ENCODE peak calls at places on chromosomes 4 and X, in six cellular contexts. L is coronary artery, Y is MM.1S, A is NB4, D is AG09319, V is GM06990. K is an unnamed sample.

GRCh38 chrX:105837227-105837626 is 14.9 kb downstream of the NRK start:
- DNase-seq in Y (no peak), V (no peak), D (no peak), A (no peak), L (peak), K (peak)

GRCh38 chr4:177408023-177408422 is 34.2 kb downstream of the AGA start:
- DNase-seq in Y (no peak), A (no peak), V (no peak), D (no peak), L (no peak), K (no peak)

GRCh38 chr4:126202226-126202625 is 887.5 kb downstream of the FAT4 start:
- DNase-seq in A (peak), V (no peak), D (no peak), Y (no peak), L (no peak), K (no peak)

GRCh38 chrX:118566359-118566758 is 70.7 kb downstream of the DOCK11 start:
- DNase-seq in L (no peak), A (no peak), D (peak), V (no peak), Y (no peak), K (no peak)

GRCh38 chrX:68332156-68332823 is 101.0 kb downstream of the OPHN1 start:
- DNase-seq in A (no peak), V (no peak), D (no peak), Y (no peak), L (no peak), K (no peak)

GRCh38 chrX:51747671-51748070 is 4.4 kb downstream of the GSPT2 start:
- DNase-seq in A (no peak), Y (no peak), V (no peak), D (peak), L (no peak), K (no peak)

GRCh38 chr4:139050436-139050835 is 34.9 kb downstream of the NOCT start:
- DNase-seq in V (no peak), D (no peak), A (no peak), L (no peak), Y (no peak), K (no peak)

GRCh38 chr4:7160951-7161440 is 31.3 kb upstream of the SORCS2 start:
- DNase-seq in Y (no peak), L (peak), D (no peak), A (no peak), V (no peak), K (no peak)

GRCh38 chrX:109624641-109625311 is at the start of gene KCNE5:
- DNase-seq in A (no peak), Y (no peak), V (no peak), L (no peak), D (no peak), K (no peak)

GRCh38 chr4:174707277-174707676 is 121.8 kb downstream of the GLRA3 start:
- DNase-seq in Y (no peak), V (no peak), A (no peak), D (no peak), L (no peak), K (no peak)

GRCh38 chr4:173748353-173748752 is 218.3 kb upstream of the HAND2 start:
- DNase-seq in A (no peak), Y (peak), D (no peak), L (no peak), V (no peak), K (no peak)

GRCh38 chr4:85132117-85132516 is 165.6 kb upstream of the WDFY3 start:
- DNase-seq in A (no peak), D (no peak), L (no peak), V (no peak), Y (no peak), K (no peak)
- TF ChIP-seq CTCF in A (no peak), D (no peak), L (no peak), V (no peak), Y (no peak), K (no peak)

DNA sequence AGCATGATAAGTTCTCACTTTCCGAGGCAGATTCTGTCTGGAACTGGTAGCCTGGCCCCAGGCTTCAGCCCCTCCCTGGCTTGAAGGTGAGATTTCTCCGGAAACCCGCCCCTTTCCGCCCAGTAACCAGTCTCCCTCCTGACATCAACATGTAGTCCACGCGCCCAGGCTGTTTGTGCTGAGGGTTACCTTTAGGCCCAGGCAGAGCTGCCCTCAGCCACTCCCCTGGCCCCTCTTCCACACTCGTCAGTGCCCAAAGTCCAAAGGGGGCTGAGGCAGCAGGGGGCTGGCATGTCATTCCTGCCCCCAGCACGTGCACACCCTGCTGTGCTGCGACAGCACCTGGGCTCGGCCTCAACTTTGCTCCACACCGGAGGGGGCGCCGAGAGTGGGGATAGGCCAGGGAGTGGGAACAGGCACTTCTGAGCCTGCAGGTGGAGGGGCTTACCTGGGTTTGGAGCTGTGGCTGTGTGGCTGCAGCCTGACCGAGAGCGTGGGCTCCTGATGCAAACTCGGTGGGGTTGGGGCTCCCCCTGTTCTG is 69.5 kb upstream of the ANK2 start:
- DNase-seq in V (no peak), Y (no peak), D (no peak), L (no peak), A (no peak), K (no peak)
- TF ChIP-seq CTCF in V (no peak), Y (no peak), D (no peak), L (no peak), A (no peak), K (no peak)

GRCh38 chrX:102654696-102655095 is 3.4 kb downstream of the GPRASP1 start:
- DNase-seq in D (no peak), V (no peak), A (no peak), Y (no peak), L (no peak), K (no peak)

GRCh38 chrX:102658551-102658950 is 7.3 kb downstream of the GPRASP1 start:
- DNase-seq in L (no peak), Y (no peak), A (no peak), D (no peak), V (no peak), K (no peak)

GRCh38 chrX:102659790-102660757 is 8.8 kb downstream of the GPRASP1 start:
- DNase-seq in V (peak), A (peak), L (peak), Y (peak), D (no peak), K (peak)
- TF ChIP-seq CTCF in V (no peak), A (no peak), L (no peak), Y (peak), D (peak), K (peak)

GRCh38 chr4:18932940-18933339 is 911.4 kb upstream of the LCORL start:
- DNase-seq in V (no peak), L (no peak), A (no peak), Y (no peak), D (no peak), K (no peak)

GRCh38 chr4:18935956-18936355 is 914.4 kb upstream of the LCORL start:
- DNase-seq in D (no peak), A (no peak), Y (no peak), L (no peak), V (no peak), K (no peak)

GRCh38 chr4:18937080-18937479 is 915.5 kb upstream of the LCORL start:
- DNase-seq in A (no peak), Y (no peak), L (no peak), D (no peak), V (no peak), K (no peak)

GRCh38 chr4:18931643-18932373 is 910.3 kb upstream of the LCORL start:
- DNase-seq in D (no peak), V (no peak), Y (no peak), A (no peak), L (no peak), K (no peak)

DNA sequence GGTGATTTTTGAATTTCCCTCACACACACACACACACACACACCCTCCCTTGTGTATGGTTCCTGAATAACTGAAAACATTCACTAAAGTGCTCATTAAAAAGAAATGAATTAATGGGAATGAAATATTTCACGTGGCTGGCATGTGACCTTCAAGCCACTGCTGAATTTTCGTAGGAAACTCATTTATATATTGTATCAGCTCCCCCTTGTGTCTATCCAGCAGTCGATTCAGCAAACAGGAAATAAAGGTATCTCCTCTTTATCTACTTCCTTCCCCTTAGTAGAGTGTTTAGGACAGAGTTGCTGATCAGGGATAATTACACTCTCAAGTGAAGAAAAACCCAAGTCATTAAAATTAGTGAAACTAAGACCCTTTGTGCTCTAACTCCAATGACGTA is 912.6 kb upstream of the LCORL start:
- DNase-seq in V (no peak), L (no peak), A (peak), D (no peak), Y (peak), K (no peak)
- TF ChIP-seq CTCF in V (no peak), L (no peak), A (no peak), D (no peak), Y (peak), K (peak)

DNA sequence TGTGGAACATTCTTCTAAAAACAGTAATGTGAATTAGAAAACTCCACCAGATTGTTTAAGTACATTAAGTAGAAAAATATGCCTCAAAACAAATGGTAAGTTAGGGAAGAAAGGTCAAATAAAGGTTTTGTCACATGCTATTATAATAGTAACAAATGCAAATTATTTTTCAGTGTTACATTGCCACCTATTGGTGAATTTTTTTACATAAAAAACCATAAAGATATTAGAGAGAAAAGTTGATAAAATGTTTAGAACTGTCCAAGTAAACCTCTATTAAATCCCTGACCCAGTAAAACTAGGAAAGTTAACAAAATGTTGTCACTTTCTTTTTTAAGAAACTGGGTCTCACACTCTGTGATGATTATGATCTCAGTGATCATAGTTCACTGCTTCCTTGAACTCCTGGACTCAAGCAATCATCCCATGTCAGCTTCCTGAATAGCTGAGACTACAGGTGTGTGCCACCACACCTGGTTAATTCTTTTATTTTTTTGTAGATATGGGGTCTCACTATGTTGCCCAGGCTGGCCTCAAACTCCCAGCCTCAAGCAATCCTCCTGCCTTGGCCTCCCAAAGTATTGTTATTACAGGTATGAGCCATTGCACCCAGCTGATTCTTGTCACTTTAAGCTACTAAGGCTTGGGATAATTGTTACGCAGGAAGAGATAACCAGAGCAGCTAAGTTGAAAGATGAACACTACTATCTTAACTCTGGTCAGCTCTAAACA is 157.6 kb downstream of the ATRX start:
- DNase-seq in L (no peak), A (peak), D (no peak), Y (peak), V (no peak), K (no peak)
- TF ChIP-seq CTCF in L (no peak), A (no peak), D (no peak), Y (peak), V (no peak), K (peak)

GRCh38 chr4:8181119-8181518 is 18.0 kb upstream of the SH3TC1 start:
- DNase-seq in L (no peak), Y (no peak), V (no peak), D (no peak), A (no peak), K (no peak)
- TF ChIP-seq CTCF in L (no peak), Y (no peak), V (no peak), D (no peak), A (no peak), K (no peak)

GRCh38 chrX:47030339-47030738 is 47.9 kb upstream of the RGN start:
- DNase-seq in L (no peak), Y (peak), V (peak), D (peak), A (peak), K (no peak)
- TF ChIP-seq CTCF in L (peak), Y (peak), V (peak), D (peak), A (peak), K (peak)

GRCh38 chr4:161987611-161988010 is 176.2 kb downstream of the FSTL5 start:
- DNase-seq in Y (no peak), V (no peak), L (no peak), A (no peak), D (no peak), K (no peak)
- TF ChIP-seq CTCF in Y (no peak), V (no peak), L (no peak), A (no peak), D (no peak), K (no peak)

GRCh38 chrX:34578237-34578636 is 78.8 kb downstream of the TMEM47 start:
- DNase-seq in Y (peak), D (peak), V (no peak), A (peak), L (no peak), K (no peak)
- TF ChIP-seq CTCF in Y (peak), D (peak), V (no peak), A (no peak), L (no peak), K (peak)